ENCODE peak calls at places on chromosomes 16 and 17, in five cellular contexts. One of them, this sample, is unnamed.
A peak's percentile ranks its signal among the peaks of the same experiment; 100 is the strongest.

GRCh38 chr16:31868164-31868563 is 5.4 kb upstream of the ZNF267 start:
- DNase-seq in IMR-90: no peak
- DNase-seq in heart left ventricle: no peak
- DNase-seq in HCT116: no peak
- DNase-seq in stomach: no peak
- DNase-seq in this sample: no peak

GRCh38 chr17:42311240-42312034 is 23.1 kb downstream of the STAT5A start:
- DNase-seq in stomach: peak; percentile 57
- DNase-seq in HCT116: no peak
- DNase-seq in IMR-90: peak; percentile 94
- DNase-seq in heart left ventricle: peak; percentile 94
- DNase-seq in this sample: peak; percentile 78

GRCh38 chr16:11333010-11333409 is 12.2 kb upstream of the RMI2 start:
- DNase-seq in IMR-90: no peak
- DNase-seq in HCT116: no peak
- DNase-seq in stomach: no peak
- DNase-seq in heart left ventricle: no peak
- DNase-seq in this sample: no peak

GRCh38 chr17:19513897-19514488 is 19.7 kb upstream of the SLC47A1 start:
- DNase-seq in IMR-90: peak; percentile 60
- DNase-seq in stomach: peak; percentile 74
- DNase-seq in heart left ventricle: peak; percentile 70
- DNase-seq in HCT116: peak; percentile 75
- DNase-seq in this sample: peak; percentile 75

GRCh38 chr17:75774988-75775668 is 9.5 kb upstream of the UNK start:
- DNase-seq in stomach: no peak
- DNase-seq in heart left ventricle: no peak
- DNase-seq in IMR-90: peak; percentile 44
- DNase-seq in HCT116: no peak
- DNase-seq in this sample: peak; percentile 13

GRCh38 chr17:17141279-17141678 is 64.9 kb downstream of the PLD6 start:
- DNase-seq in HCT116: no peak
- DNase-seq in IMR-90: no peak
- DNase-seq in stomach: no peak
- DNase-seq in heart left ventricle: no peak
- DNase-seq in this sample: no peak

GRCh38 chr17:70658324-70658723 is 489.0 kb downstream of the KCNJ2 start:
- DNase-seq in HCT116: no peak
- DNase-seq in IMR-90: no peak
- DNase-seq in heart left ventricle: no peak
- DNase-seq in stomach: no peak
- DNase-seq in this sample: no peak

GRCh38 chr17:18257747-18258355 is 687 bp downstream of the FLII start:
- DNase-seq in HCT116: no peak
- DNase-seq in IMR-90: peak; percentile 62
- DNase-seq in stomach: peak; percentile 75
- DNase-seq in heart left ventricle: peak; percentile 89
- DNase-seq in this sample: peak; percentile 86

GRCh38 chr17:61568219-61569072 is 22.6 kb downstream of the NACA2 start:
- DNase-seq in HCT116: peak; percentile 95
- DNase-seq in stomach: no peak
- DNase-seq in heart left ventricle: no peak
- DNase-seq in IMR-90: no peak
- DNase-seq in this sample: no peak

GRCh38 chr17:42179911-42180410 is 981 bp downstream of the KCNH4 start:
- DNase-seq in stomach: peak; percentile 38
- DNase-seq in heart left ventricle: no peak
- DNase-seq in HCT116: no peak
- DNase-seq in IMR-90: peak; percentile 30
- DNase-seq in this sample: peak; percentile 34

GRCh38 chr17:50560185-50560824 is at the start of gene CACNA1G:
- DNase-seq in HCT116: peak; percentile 80
- DNase-seq in heart left ventricle: peak; percentile 91
- DNase-seq in IMR-90: peak; percentile 70
- DNase-seq in stomach: peak; percentile 88
- DNase-seq in this sample: peak; percentile 92

GRCh38 chr16:89697161-89697615 is 4.3 kb downstream of the SPATA2L start:
- DNase-seq in IMR-90: no peak
- DNase-seq in heart left ventricle: no peak
- DNase-seq in stomach: no peak
- DNase-seq in HCT116: no peak
- DNase-seq in this sample: no peak

GRCh38 chr16:54118846-54119245 is 167.7 kb downstream of the IRX3 start:
- DNase-seq in heart left ventricle: no peak
- DNase-seq in HCT116: no peak
- DNase-seq in stomach: no peak
- DNase-seq in IMR-90: peak; percentile 25
- DNase-seq in this sample: no peak

GRCh38 chr17:35239823-35240222 is 3.0 kb upstream of the SLFN5 start:
- DNase-seq in heart left ventricle: no peak
- DNase-seq in stomach: no peak
- DNase-seq in IMR-90: peak; percentile 21
- DNase-seq in HCT116: no peak
- DNase-seq in this sample: no peak

GRCh38 chr17:57713140-57713539 is 32.0 kb downstream of the CCDC182 start:
- DNase-seq in IMR-90: no peak
- DNase-seq in stomach: no peak
- DNase-seq in heart left ventricle: no peak
- DNase-seq in HCT116: no peak
- DNase-seq in this sample: no peak

GRCh38 chr17:42121066-42121769 is at the start of gene KAT2A:
- DNase-seq in heart left ventricle: peak; percentile 90
- DNase-seq in IMR-90: peak; percentile 77
- DNase-seq in HCT116: peak; percentile 53
- DNase-seq in stomach: peak; percentile 84
- DNase-seq in this sample: peak; percentile 88

GRCh38 chr16:35208001-35208935 is 1748.9 kb downstream of the TP53TG3F start:
- DNase-seq in IMR-90: no peak
- DNase-seq in stomach: no peak
- DNase-seq in heart left ventricle: no peak
- DNase-seq in HCT116: no peak
- DNase-seq in this sample: no peak

GRCh38 chr17:4796550-4796915 is 569 bp downstream of the PSMB6 start:
- DNase-seq in HCT116: no peak
- DNase-seq in stomach: no peak
- DNase-seq in IMR-90: peak; percentile 35
- DNase-seq in heart left ventricle: no peak
- DNase-seq in this sample: peak; percentile 27

GRCh38 chr16:75810342-75810741 is 84.1 kb upstream of the CPHXL start:
- DNase-seq in IMR-90: no peak
- DNase-seq in heart left ventricle: no peak
- DNase-seq in HCT116: no peak
- DNase-seq in stomach: no peak
- DNase-seq in this sample: no peak

GRCh38 chr16:88491560-88492310 is 38.7 kb downstream of the ZFPM1 start:
- DNase-seq in heart left ventricle: no peak
- DNase-seq in stomach: no peak
- DNase-seq in IMR-90: no peak
- DNase-seq in HCT116: no peak
- DNase-seq in this sample: no peak

GRCh38 chr16:31333686-31334649 is 21.0 kb upstream of the ITGAX start:
- DNase-seq in IMR-90: peak; percentile 13
- DNase-seq in HCT116: peak; percentile 52
- DNase-seq in stomach: no peak
- DNase-seq in heart left ventricle: no peak
- DNase-seq in this sample: no peak

GRCh38 chr17:49456172-49456965 is 38.7 kb upstream of the NGFR start:
- DNase-seq in heart left ventricle: no peak
- DNase-seq in IMR-90: peak; percentile 89
- DNase-seq in HCT116: no peak
- DNase-seq in stomach: no peak
- DNase-seq in this sample: no peak
- H3K27ac ChIP-seq in heart left ventricle: no peak overlapping the region
- H3K27ac ChIP-seq in IMR-90: no peak overlapping the region
- H3K27ac ChIP-seq in HCT116: no peak overlapping the region
- H3K27ac ChIP-seq in stomach: no peak overlapping the region
- H3K27ac ChIP-seq in this sample: no peak overlapping the region

DNA sequence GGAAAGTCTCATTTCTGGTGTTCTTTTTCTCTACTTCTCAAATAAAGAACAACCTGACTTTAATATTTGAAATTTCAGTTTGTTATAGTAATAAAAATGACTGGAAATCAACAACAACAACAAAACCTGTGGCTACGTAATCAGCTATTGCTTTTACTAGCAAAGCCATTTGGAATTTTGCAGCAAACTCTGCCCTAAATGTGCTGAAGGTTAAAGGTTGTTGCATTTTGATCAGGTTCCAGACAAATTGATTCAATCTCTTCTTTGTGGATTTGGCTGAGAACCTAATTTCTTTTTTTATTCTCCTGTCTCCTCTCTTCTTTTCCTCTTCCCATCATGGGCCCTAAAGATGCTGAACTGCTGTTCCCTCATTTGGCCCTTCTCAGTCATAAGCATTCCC is 795.0 kb upstream of the CDH8 start:
- DNase-seq in IMR-90: no peak
- DNase-seq in stomach: no peak
- DNase-seq in HCT116: no peak
- DNase-seq in heart left ventricle: no peak
- DNase-seq in this sample: no peak
- H3K4me3 ChIP-seq in IMR-90: no peak overlapping the region
- H3K4me3 ChIP-seq in stomach: no peak overlapping the region
- H3K4me3 ChIP-seq in HCT116: no peak overlapping the region
- H3K4me3 ChIP-seq in heart left ventricle: no peak overlapping the region
- H3K4me3 ChIP-seq in this sample: no peak overlapping the region

DNA sequence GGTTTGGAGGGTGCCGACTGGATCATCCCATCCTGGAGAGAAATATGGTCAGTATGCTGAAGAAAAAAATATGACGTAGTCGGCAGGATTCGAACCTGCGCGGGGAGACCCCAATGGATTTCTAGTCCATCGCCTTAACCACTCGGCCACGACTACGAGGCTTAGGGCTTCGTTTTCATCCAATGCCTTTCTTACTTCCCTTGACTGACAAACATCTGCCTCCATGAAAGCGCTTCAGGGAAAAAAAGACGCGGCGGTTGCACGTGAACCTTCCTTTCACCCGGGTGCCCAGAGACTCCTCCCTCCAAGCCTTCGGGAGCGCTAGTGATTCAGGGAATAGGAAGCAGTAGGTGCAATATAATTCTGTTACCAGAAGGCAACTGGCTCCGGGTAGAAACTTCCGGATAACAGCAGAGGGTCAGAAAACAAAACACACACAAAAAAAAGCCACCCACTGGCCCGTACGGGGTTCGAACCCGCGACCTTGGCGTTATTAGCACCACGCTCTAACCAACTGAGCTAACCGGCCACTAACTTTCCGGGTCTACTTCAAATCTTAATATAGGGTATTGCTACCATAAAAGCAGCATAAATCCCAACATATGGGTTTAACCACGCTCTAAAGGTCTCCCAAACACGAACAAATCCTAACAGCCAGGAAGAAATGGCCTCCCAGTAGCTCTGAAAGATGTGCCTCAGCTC is 16.3 kb upstream of the AURKB start:
- DNase-seq in IMR-90: peak; percentile 91
- DNase-seq in stomach: peak; percentile 32
- DNase-seq in HCT116: peak; percentile 91
- DNase-seq in heart left ventricle: peak; percentile 76
- DNase-seq in this sample: peak; percentile 81
- TF ChIP-seq POLR2A in IMR-90: peak; percentile 74
- TF ChIP-seq POLR2A in stomach: no peak
- TF ChIP-seq POLR2A in HCT116: no peak
- TF ChIP-seq POLR2A in heart left ventricle: peak; percentile 20
- TF ChIP-seq POLR2A in this sample: peak; percentile 49

DNA sequence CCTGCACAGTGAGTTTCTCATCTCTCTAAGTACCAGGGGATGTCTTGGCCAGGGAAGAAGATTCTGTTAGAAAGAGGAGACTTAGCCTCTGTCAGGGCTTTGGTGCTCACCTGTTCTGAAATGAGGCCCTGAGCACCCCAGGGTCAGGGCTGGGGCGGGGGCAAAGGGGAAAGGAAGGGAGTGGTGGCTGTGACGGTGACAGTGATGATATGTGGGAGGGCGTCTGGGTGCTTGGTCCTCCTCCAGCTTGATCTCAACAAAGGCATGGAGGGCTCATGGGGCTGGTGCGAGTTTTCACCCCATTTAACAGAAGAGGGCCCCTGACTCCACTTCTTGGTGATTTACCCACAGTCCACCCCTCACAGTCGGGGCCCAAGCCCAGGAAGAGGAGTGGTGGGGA is 15.1 kb downstream of the SOX8 start:
- DNase-seq in stomach: no peak
- DNase-seq in heart left ventricle: no peak
- DNase-seq in IMR-90: no peak
- DNase-seq in HCT116: no peak
- DNase-seq in this sample: no peak
- H3K27ac ChIP-seq in stomach: no peak overlapping the region
- H3K27ac ChIP-seq in heart left ventricle: peak overlapping the region; percentile 49
- H3K27ac ChIP-seq in IMR-90: no peak overlapping the region
- H3K27ac ChIP-seq in HCT116: no peak overlapping the region
- H3K27ac ChIP-seq in this sample: no peak overlapping the region

DNA sequence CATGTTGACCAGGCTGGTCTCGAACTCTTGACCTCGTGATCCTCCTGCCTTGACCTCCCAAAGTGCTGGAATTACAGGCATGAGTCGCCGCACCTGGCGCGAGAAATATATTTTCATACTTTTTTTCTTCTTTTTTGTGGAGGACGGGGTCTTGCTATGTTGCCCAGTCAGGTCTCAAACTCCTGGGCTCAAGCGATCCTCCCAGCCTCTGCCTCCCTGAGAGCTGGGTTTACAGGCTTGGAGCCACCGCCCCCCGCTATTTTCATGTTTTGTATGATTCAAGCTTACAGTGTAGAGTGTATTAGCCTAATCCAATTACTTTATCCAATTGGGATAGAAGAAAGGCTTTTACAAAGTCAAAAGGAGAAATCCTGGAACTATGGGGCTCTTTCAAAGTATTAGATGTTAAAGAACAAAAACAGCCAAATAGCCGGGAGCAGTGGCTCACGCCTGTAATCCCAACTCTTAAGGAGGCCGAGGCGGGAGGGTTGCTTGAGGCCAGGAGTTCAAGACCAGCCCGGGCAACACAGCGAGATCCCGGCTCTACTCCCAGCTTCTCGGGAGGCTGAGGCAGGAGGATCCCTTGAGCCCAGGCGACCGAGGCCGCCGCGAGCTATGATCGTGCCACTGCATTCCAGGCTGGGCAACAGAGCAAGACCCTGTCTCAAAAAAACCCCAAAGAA is 1.4 kb upstream of the MAP1LC3B start:
- DNase-seq in heart left ventricle: no peak
- DNase-seq in stomach: no peak
- DNase-seq in IMR-90: no peak
- DNase-seq in HCT116: no peak
- DNase-seq in this sample: no peak
- H3K4me3 ChIP-seq in heart left ventricle: peak overlapping the region; percentile 86
- H3K4me3 ChIP-seq in stomach: peak overlapping the region; percentile 84
- H3K4me3 ChIP-seq in IMR-90: no peak overlapping the region
- H3K4me3 ChIP-seq in HCT116: peak overlapping the region; percentile 72
- H3K4me3 ChIP-seq in this sample: no peak overlapping the region

GRCh38 chr17:81484195-81484979 is 28.2 kb downstream of the ACTG1 start:
- DNase-seq in HCT116: peak; percentile 85
- DNase-seq in IMR-90: peak; percentile 71
- DNase-seq in heart left ventricle: peak; percentile 93
- DNase-seq in stomach: peak; percentile 93
- DNase-seq in this sample: peak; percentile 90
- TF ChIP-seq POLR2A in HCT116: no peak
- TF ChIP-seq POLR2A in IMR-90: no peak
- TF ChIP-seq POLR2A in heart left ventricle: no peak
- TF ChIP-seq POLR2A in stomach: no peak
- TF ChIP-seq POLR2A in this sample: no peak

GRCh38 chr17:8227238-8227581 is 16.8 kb upstream of the AURKB start:
- DNase-seq in stomach: no peak
- DNase-seq in heart left ventricle: no peak
- DNase-seq in HCT116: no peak
- DNase-seq in IMR-90: no peak
- DNase-seq in this sample: no peak
- H3K27ac ChIP-seq in stomach: no peak overlapping the region
- H3K27ac ChIP-seq in heart left ventricle: peak overlapping the region; percentile 72
- H3K27ac ChIP-seq in HCT116: peak overlapping the region; percentile 52
- H3K27ac ChIP-seq in IMR-90: no peak overlapping the region
- H3K27ac ChIP-seq in this sample: peak overlapping the region; percentile 78

This sample was measured in transverse colon.